ENCODE peak calls at places on chromosomes 5 and 9, in four cellular contexts. S is cardiac muscle cell, J is fibroblast of lung, M is tibial artery. B is an unnamed sample.

GRCh38 chr5:100902406-100903035 is 561 bp downstream of the ST8SIA4 start:
- DNase-seq in S (no peak), J (no peak), M (no peak), B (peak; percentile 38)

GRCh38 chr9:114803886-114804285 is 2.0 kb downstream of the TNFSF15 start:
- DNase-seq in S (peak; percentile 36), J (peak; percentile 17), M (no peak), B (no peak)

GRCh38 chr5:131289738-131290137 is 25.9 kb downstream of the CDC42SE2 start:
- DNase-seq in S (no peak), J (no peak), M (no peak), B (no peak)

GRCh38 chr5:106269252-106269843 is 1401.4 kb downstream of the EFNA5 start:
- DNase-seq in S (peak; percentile 35), J (peak; percentile 36), M (no peak), B (no peak)

GRCh38 chr9:12956261-12956660 is 181.4 kb downstream of the LURAP1L start:
- DNase-seq in S (peak; percentile 52), J (no peak), M (no peak), B (no peak)

GRCh38 chr5:57338068-57338848 is 144.4 kb downstream of the ACTBL2 start:
- DNase-seq in S (peak; percentile 72), J (peak; percentile 21), M (no peak), B (no peak)

GRCh38 chr5:53027913-53028312 is 38.8 kb downstream of the ITGA2 start:
- DNase-seq in S (peak; percentile 77), J (peak; percentile 84), M (peak; percentile 43), B (peak; percentile 82)

GRCh38 chr9:72951520-72952393 is 1.1 kb downstream of the ALDH1A1 start:
- DNase-seq in S (no peak), J (no peak), M (no peak), B (no peak)

GRCh38 chr5:174903333-174903732 is 179.0 kb downstream of the MSX2 start:
- DNase-seq in S (no peak), J (no peak), M (no peak), B (no peak)

GRCh38 chr5:93126634-93127033 is 454.4 kb downstream of the NR2F1-AS1 start:
- DNase-seq in S (no peak), J (peak; percentile 77), M (no peak), B (no peak)

GRCh38 chr5:133662578-133662977 is 50.2 kb upstream of the FSTL4 start:
- DNase-seq in S (no peak), J (no peak), M (no peak), B (no peak)

GRCh38 chr5:143674469-143674786 is 137.5 kb upstream of the HMHB1 start:
- DNase-seq in S (no peak), J (no peak), M (no peak), B (no peak)

GRCh38 chr9:109161471-109161870 is 5.6 kb downstream of the FRRS1L start:
- DNase-seq in S (no peak), J (no peak), M (no peak), B (no peak)

GRCh38 chr9:87267701-87268100 is 230.0 kb upstream of the DAPK1 start:
- DNase-seq in S (peak; percentile 51), J (no peak), M (peak; percentile 70), B (peak; percentile 80)

DNA sequence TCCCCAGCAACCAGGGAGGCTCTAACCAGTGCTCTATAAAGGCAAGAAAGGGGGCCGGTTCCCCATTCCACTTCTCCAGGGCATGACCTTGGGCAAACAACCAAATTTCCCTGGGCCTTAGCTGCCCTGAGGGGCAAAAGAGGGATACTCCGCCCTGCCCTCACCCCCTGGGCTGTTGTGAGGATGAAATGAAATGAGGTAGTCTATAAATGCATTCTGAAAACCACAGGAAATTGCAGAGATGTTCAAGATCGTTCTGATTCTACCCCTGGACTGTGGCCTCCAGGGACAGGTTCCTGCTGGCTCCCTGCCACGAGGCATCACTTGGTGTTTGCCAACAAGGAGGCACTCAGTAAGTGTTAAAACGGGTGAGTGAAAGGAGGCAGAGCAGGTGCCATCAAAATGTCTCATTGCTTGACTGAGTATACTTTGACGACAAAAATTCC is 5.7 kb downstream of the RAPGEF1 start:
- DNase-seq in S (peak; percentile 51), J (peak; percentile 30), M (no peak), B (peak; percentile 81)
- H3K4me1 ChIP-seq in S (peaks cover 17% of the 10 kb centered on the region), J (peaks cover 40% of the 10 kb centered on the region), M (peaks cover 57% of the 10 kb centered on the region), B (peaks cover 8% of the 10 kb centered on the region)

DNA sequence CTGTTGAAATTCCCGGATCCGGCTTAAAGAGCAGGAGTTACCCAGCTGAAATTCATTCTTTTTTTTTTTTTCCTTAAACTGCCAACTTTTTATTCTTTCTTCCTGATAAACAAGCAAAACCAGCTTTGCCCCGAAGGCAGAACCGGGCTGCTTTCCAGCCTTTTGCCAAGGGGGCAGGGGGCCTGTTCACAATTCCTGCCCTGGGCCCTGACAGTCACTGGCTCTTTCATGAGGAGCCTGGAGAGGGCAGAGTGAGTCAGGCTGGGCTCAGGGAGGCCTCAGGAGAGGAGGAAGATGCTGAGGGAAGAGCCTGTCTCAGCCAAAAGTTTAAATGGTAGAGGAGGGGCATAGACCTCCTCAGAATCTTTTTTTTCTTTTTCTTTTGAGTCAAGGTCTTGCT is 4.8 kb downstream of the GLIPR2 start:
- DNase-seq in S (peak; percentile 44), J (no peak), M (no peak), B (no peak)
- H3K4me1 ChIP-seq in S (no peaks in the 10 kb centered on the region), J (peaks cover 13% of the 10 kb centered on the region), M (peaks cover 22% of the 10 kb centered on the region), B (no peaks in the 10 kb centered on the region)

GRCh38 chr5:96868603-96869371 is 7.5 kb upstream of the ERAP2 start:
- DNase-seq in S (peak; percentile 83), J (peak; percentile 69), M (no peak), B (no peak)
- H3K4me1 ChIP-seq in S (peaks cover 5% of the 10 kb centered on the region), J (no peaks in the 10 kb centered on the region), M (no peaks in the 10 kb centered on the region), B (no peaks in the 10 kb centered on the region)

GRCh38 chr5:124729687-124730359 is 16.6 kb downstream of the ZNF608 start:
- DNase-seq in S (no peak), J (peak; percentile 93), M (no peak), B (no peak)

GRCh38 chr5:124730381-124730780 is 16.1 kb downstream of the ZNF608 start:
- DNase-seq in S (no peak), J (no peak), M (no peak), B (no peak)

GRCh38 chr5:124725622-124726258 is 20.7 kb downstream of the ZNF608 start:
- DNase-seq in S (no peak), J (no peak), M (no peak), B (no peak)

GRCh38 chr5:124726631-124727362 is 19.6 kb downstream of the ZNF608 start:
- DNase-seq in S (no peak), J (no peak), M (no peak), B (no peak)

GRCh38 chr5:124728331-124729307 is 17.8 kb downstream of the ZNF608 start:
- DNase-seq in S (no peak), J (peak; percentile 18), M (no peak), B (no peak)
- H3K4me1 ChIP-seq in S (peaks cover 63% of the 10 kb centered on the region), J (no peaks in the 10 kb centered on the region), M (no peaks in the 10 kb centered on the region), B (no peaks in the 10 kb centered on the region)

DNA sequence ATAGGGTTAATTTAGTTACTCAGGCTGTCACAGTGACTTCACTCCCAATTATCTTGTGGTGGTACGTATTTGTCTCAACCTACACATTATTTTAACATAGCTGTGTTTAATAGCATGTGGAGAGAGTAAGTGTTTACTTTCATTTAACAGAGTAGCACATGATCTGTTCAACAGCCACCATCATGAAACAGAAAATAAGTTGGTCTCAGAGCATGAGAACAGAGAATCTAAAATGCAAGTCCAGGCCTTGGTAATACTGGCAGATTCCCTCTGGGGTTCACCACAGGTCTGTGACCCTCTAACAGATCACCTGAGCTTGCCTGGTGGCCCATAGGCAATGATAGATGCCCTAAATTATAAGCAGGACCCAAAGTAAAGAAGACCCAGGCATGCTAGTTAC is 267.6 kb upstream of the SMARCA2 start:
- DNase-seq in S (no peak), J (no peak), M (no peak), B (no peak)
- H3K4me1 ChIP-seq in S (no peaks in the 10 kb centered on the region), J (no peaks in the 10 kb centered on the region), M (no peaks in the 10 kb centered on the region), B (no peaks in the 10 kb centered on the region)

GRCh38 chr9:104861406-104861805 is 66.5 kb downstream of the ABCA1 start:
- DNase-seq in S (no peak), J (no peak), M (no peak), B (no peak)
- H3K4me1 ChIP-seq in S (peaks cover 7% of the 10 kb centered on the region), J (peaks cover 29% of the 10 kb centered on the region), M (peaks cover 14% of the 10 kb centered on the region), B (peaks cover 4% of the 10 kb centered on the region)

GRCh38 chr5:38996123-38996522 is 78.1 kb downstream of the RICTOR start:
- DNase-seq in S (no peak), J (no peak), M (no peak), B (no peak)

GRCh38 chr5:38997579-38997978 is 76.6 kb downstream of the RICTOR start:
- DNase-seq in S (no peak), J (no peak), M (no peak), B (no peak)

GRCh38 chr5:38999037-38999436 is 75.2 kb downstream of the RICTOR start:
- DNase-seq in S (no peak), J (no peak), M (no peak), B (no peak)

DNA sequence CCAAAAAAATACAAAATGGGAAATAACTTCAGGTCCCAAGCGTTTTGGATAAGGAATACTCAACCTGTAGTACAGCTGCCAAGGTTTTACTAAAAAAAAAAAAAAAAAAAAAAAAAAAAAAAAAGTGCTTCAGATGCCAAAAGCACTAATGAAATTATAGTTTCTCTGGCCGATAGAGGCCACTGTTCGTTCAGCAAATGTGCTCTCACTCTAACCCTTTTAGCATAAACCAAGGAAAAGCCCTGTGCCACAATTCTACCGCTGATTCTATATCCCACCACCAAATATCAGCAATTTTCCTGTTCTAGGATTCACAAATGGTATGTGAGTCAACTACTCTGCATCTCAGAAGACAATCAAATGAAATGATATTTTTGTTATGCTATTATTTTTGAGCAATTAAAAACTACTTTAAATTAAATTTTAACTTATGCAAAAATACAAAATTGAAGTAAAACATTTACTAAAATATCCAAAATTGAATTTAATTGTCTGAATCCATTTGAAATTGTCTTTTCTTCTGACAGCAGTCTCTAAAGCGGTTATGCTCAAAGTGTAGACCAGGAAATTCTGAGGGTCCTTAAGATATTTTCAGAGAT is 79.8 kb downstream of the RICTOR start:
- DNase-seq in S (peak; percentile 78), J (peak; percentile 55), M (no peak), B (no peak)
- H3K4me1 ChIP-seq in S (peaks cover 19% of the 10 kb centered on the region), J (no peaks in the 10 kb centered on the region), M (no peaks in the 10 kb centered on the region), B (no peaks in the 10 kb centered on the region)

GRCh38 chr5:6900247-6900646 is 187.0 kb downstream of the TENT4A start:
- DNase-seq in S (no peak), J (no peak), M (no peak), B (no peak)

GRCh38 chr5:6900828-6901227 is 187.6 kb downstream of the TENT4A start:
- DNase-seq in S (no peak), J (no peak), M (no peak), B (no peak)

GRCh38 chr5:6902094-6902493 is 188.9 kb downstream of the TENT4A start:
- DNase-seq in S (no peak), J (no peak), M (no peak), B (no peak)

GRCh38 chr5:6902597-6902996 is 189.4 kb downstream of the TENT4A start:
- DNase-seq in S (no peak), J (no peak), M (no peak), B (no peak)

GRCh38 chr5:6899215-6899614 is 186.0 kb downstream of the TENT4A start:
- DNase-seq in S (no peak), J (no peak), M (no peak), B (no peak)
- H3K4me1 ChIP-seq in S (no peaks in the 10 kb centered on the region), J (no peaks in the 10 kb centered on the region), M (no peaks in the 10 kb centered on the region), B (no peaks in the 10 kb centered on the region)